ENCODE peak calls at places on chromosomes 6 and 20, in six cellular contexts. H, N, O, S, C and T are unnamed samples.

GRCh38 chr6:74256387-74257180 is 560.6 kb downstream of the CD109 start:
- DNase-seq in S (no peak), C (no peak), H (no peak), O (peak; percentile 26), N (no peak), T (no peak)

GRCh38 chr20:11987526-11987925 is 69.8 kb downstream of the BTBD3 start:
- DNase-seq in O (no peak), C (no peak), H (no peak), N (no peak), S (no peak), T (no peak)

GRCh38 chr6:149934249-149935156 is 7.3 kb upstream of the ULBP2 start:
- DNase-seq in O (peak; percentile 82), S (peak; percentile 74), N (peak; percentile 48), C (peak; percentile 76), H (peak; percentile 70), T (no peak)

GRCh38 chr6:82017316-82017715 is 230.2 kb downstream of the IBTK start:
- DNase-seq in C (peak; percentile 55), S (peak; percentile 90), H (peak; percentile 96), N (no peak), O (peak; percentile 85), T (no peak)

GRCh38 chr20:13231031-13231752 is 10.1 kb downstream of the ISM1 start:
- DNase-seq in C (no peak), N (no peak), O (no peak), H (peak; percentile 78), S (no peak), T (no peak)

GRCh38 chr20:18835850-18836249 is 22.3 kb downstream of the SCP2D1 start:
- DNase-seq in S (no peak), N (no peak), C (no peak), H (no peak), O (no peak), T (no peak)

GRCh38 chr20:21705466-21706344 is at the start of gene PAX1:
- DNase-seq in O (no peak), H (no peak), C (no peak), S (no peak), N (peak; percentile 25), T (peak; percentile 59)

GRCh38 chr20:63830821-63831593 is at the start of gene ZBTB46:
- DNase-seq in S (peak; percentile 64), H (peak; percentile 53), C (no peak), O (peak; percentile 42), N (peak; percentile 53), T (peak; percentile 85)

GRCh38 chr20:36481380-36482043 is 59.8 kb upstream of the MYL9 start:
- DNase-seq in O (no peak), S (no peak), H (no peak), N (no peak), C (no peak), T (no peak)

GRCh38 chr20:64041781-64042771 is 6.1 kb downstream of the C20orf204 start:
- DNase-seq in O (no peak), C (no peak), S (no peak), H (no peak), N (no peak), T (peak; percentile 83)

GRCh38 chr6:21753571-21754108 is 160.1 kb downstream of the SOX4 start:
- DNase-seq in C (no peak), H (no peak), O (peak; percentile 91), S (peak; percentile 82), N (no peak), T (no peak)

GRCh38 chr6:167229586-167229985 is 61.5 kb upstream of the UNC93A start:
- DNase-seq in H (no peak), O (no peak), C (no peak), N (no peak), S (no peak), T (no peak)

GRCh38 chr6:56387621-56388413 is 140.4 kb upstream of the COL21A1 start:
- DNase-seq in S (no peak), O (no peak), C (no peak), N (no peak), H (peak; percentile 30), T (no peak)

GRCh38 chr20:10674684-10675455 is 1.1 kb upstream of the JAG1 start:
- DNase-seq in O (peak; percentile 71), H (peak; percentile 75), C (peak; percentile 48), N (peak; percentile 86), S (peak; percentile 74), T (peak; percentile 93)

GRCh38 chr6:3329491-3330051 is 70.8 kb downstream of the PSMG4 start:
- DNase-seq in O (no peak), S (no peak), H (no peak), N (no peak), C (no peak), T (peak; percentile 52)

GRCh38 chr20:36821964-36822437 is 48.4 kb upstream of the DSN1 start:
- DNase-seq in H (peak; percentile 43), N (no peak), S (no peak), O (no peak), C (no peak), T (no peak)

GRCh38 chr6:30964075-30964474 is 19.4 kb upstream of the MUC21 start:
- DNase-seq in O (no peak), S (no peak), H (no peak), C (no peak), N (no peak), T (no peak)

GRCh38 chr6:101462576-101462975 is 69.1 kb downstream of the GRIK2 start:
- DNase-seq in C (no peak), O (no peak), N (no peak), S (no peak), H (no peak), T (no peak)

GRCh38 chr6:6411115-6411514 is 90.7 kb upstream of the F13A1 start:
- DNase-seq in H (no peak), O (no peak), S (no peak), C (no peak), N (no peak), T (no peak)

GRCh38 chr20:16819483-16819882 is 71.3 kb downstream of the OTOR start:
- DNase-seq in O (no peak), C (no peak), S (no peak), N (no peak), H (peak; percentile 3), T (no peak)

DNA sequence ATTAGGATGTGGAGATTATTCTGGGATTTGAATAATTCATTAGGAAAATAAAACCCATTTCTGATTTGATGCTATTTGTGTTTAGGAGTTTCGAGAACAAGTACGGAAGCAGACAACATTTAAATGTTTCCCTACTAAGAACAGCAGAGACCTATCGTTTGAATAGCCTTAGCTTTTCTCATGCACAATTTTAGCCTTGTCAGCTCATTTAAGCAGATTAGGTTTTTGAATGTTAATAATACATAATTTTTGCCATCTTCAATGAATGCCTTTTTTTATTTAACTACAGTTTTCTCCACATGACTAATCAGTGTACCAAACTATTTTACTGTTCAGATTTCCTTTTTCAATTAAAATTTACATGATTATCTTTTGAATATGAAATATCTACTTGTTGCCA is 592.0 kb downstream of the BCKDHB start:
- DNase-seq in H (no peak), N (no peak), S (no peak), C (no peak), O (no peak), T (no peak)
- H3K4me3 ChIP-seq in H (no peak overlapping the region), N (no peak overlapping the region), S (no peak overlapping the region), C (no peak overlapping the region), O (no peak overlapping the region), T (no peak overlapping the region)

DNA sequence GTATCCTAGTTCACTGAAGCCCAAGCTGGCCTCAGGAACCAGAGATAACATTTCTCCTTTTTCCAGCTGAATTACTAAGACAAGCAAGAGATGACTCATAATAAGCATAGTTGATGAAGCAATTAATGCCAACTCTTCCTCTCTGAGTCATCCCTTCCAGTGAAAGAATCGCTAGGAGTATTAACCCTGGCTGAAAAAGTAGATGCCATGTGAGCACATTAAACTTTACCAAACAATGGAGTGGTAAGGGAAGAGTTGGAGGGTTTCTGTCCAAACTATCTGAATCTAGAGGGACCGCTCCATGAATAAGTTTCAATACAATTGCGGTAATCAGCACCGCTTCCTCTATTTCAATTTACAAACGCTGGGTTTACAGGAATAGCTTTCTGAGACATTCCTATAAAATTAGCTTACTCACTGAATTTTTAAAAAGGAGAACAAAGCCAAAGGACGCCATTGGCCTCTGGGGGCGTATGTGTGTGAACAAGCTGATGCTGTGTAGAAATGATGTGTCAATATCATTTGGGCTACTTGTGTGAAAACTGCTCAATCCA is 48.3 kb downstream of the ATXN1 start:
- DNase-seq in O (peak; percentile 91), S (peak; percentile 90), C (peak; percentile 91), H (peak; percentile 92), N (no peak), T (no peak)
- TF ChIP-seq CTCF in O (peak; percentile 17), S (peak; percentile 54), C (peak; percentile 57), H (peak; percentile 13), N (no peak), T (peak; percentile 23)

DNA sequence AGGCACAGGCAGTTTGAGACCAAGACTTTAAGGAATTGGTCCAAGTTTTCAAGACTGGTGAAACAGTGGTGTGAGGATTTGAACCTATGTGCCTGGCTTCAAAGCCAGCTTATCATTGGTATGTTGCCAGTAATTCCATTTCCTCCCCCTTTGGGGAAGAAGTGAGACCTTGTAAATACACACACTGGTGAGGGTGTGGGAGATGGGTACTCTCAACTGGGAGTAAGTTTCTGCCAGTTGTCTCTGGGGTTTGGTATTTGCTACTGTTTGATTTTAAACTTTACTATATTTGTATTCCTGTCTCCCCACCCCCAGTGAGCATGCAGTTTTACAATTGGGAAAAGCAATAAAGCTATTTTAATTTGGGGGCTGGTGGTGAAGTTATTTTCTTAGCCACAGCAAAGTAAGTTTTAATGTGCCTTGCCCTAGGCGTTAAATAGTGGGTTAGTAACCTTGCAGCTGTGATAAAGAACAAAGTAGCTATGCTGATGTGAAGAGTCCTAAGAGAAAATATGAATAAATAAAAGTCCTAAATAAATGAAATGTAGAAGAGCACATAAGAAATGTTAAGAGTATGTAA is 30.9 kb downstream of the SNX9 start:
- DNase-seq in S (no peak), O (no peak), C (no peak), N (no peak), H (no peak), T (no peak)
- H3K4me3 ChIP-seq in S (no peak overlapping the region), O (no peak overlapping the region), C (no peak overlapping the region), N (no peak overlapping the region), H (no peak overlapping the region), T (no peak overlapping the region)

GRCh38 chr6:95093154-95093553 is 484.2 kb upstream of the MANEA start:
- DNase-seq in H (peak; percentile 83), S (peak; percentile 17), N (no peak), O (no peak), C (no peak), T (no peak)

GRCh38 chr6:95094751-95095150 is 482.6 kb upstream of the MANEA start:
- DNase-seq in H (peak; percentile 84), C (peak; percentile 46), S (peak; percentile 70), O (peak; percentile 62), N (no peak), T (no peak)

GRCh38 chr6:95095271-95095670 is 482.1 kb upstream of the MANEA start:
- DNase-seq in S (peak; percentile 27), H (peak; percentile 66), O (peak; percentile 58), C (no peak), N (no peak), T (no peak)

GRCh38 chr6:95095855-95096254 is 481.5 kb upstream of the MANEA start:
- DNase-seq in H (no peak), S (no peak), C (no peak), O (no peak), N (no peak), T (no peak)

DNA sequence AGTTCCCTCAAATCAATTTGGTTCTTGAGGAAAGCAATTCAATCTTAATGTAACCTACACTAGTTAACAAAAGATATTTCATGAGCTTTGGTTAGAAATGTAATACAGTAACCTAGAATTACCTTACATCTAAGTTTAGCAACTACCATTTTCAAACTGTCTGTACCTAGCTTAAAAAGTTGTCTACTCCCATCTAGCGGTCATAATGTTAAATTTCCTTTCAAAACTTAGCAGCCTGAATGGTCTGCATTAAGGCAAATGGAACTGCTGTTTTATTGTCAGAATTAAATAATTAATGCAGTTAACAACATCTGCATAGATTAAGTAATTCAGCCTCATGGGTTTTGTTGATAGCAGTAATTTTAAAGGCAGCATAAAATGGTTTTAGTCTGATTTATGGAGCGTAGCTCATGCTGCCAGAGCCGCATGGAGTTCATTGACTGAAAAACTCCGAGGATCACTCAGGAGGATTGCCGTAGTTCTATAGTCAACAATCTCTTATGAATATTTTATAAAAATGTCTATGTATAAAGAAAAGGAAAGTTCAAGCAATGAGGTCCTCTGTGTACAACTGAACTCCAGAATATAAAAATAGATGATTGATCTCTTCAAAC is 485.4 kb upstream of the MANEA start:
- DNase-seq in C (peak; percentile 57), O (peak; percentile 87), N (peak; percentile 63), S (peak; percentile 87), H (peak; percentile 76), T (no peak)
- TF ChIP-seq CTCF in C (peak; percentile 62), O (peak; percentile 37), N (peak; percentile 63), S (peak; percentile 60), H (peak; percentile 57), T (peak; percentile 12)